ENCODE peak calls at places on chromosomes 12 and 14, in five cellular contexts. C is SK-N-SH, V is GM12878, Z is K562, G is HepG2. S is an unnamed sample.

GRCh38 chr12:63223128-63223527 is 72.1 kb upstream of the AVPR1A start:
- DNase-seq in C (no peak), V (no peak), Z (no peak), G (no peak), S (no peak)

GRCh38 chr14:106665814-106666213 is 1139.4 kb downstream of the TMEM121 start:
- DNase-seq in C (no peak), V (no peak), Z (no peak), G (no peak), S (no peak)

GRCh38 chr12:69843653-69844052 is 18.6 kb downstream of the MYRFL start:
- DNase-seq in C (no peak), V (no peak), Z (no peak), G (no peak), S (no peak)

GRCh38 chr12:52836491-52837175 is 2.5 kb upstream of the KRT79 start:
- DNase-seq in C (no peak), V (no peak), Z (no peak), G (no peak), S (no peak)

GRCh38 chr14:59013672-59014298 is 174.7 kb upstream of the DAAM1 start:
- DNase-seq in C (no peak), V (no peak), Z (no peak), G (peak), S (no peak)

GRCh38 chr12:34311337-34311736 is 289.0 kb downstream of the ALG10 start:
- DNase-seq in C (no peak), V (no peak), Z (no peak), G (no peak), S (no peak)

GRCh38 chr12:129531004-129531403 is 372.8 kb downstream of the TMEM132D start:
- DNase-seq in C (no peak), V (no peak), Z (no peak), G (peak), S (no peak)

GRCh38 chr12:108594960-108595710 is 2.7 kb downstream of the TMEM119 start:
- DNase-seq in C (no peak), V (no peak), Z (no peak), G (no peak), S (no peak)

GRCh38 chr14:56273151-56273550 is 154.9 kb downstream of the PELI2 start:
- DNase-seq in C (no peak), V (no peak), Z (no peak), G (no peak), S (no peak)

GRCh38 chr14:91154851-91155625 is 41.2 kb downstream of the DGLUCY start:
- DNase-seq in C (peak), V (no peak), Z (peak), G (no peak), S (peak)

GRCh38 chr14:57089901-57090300 is 178.8 kb downstream of the EXOC5 start:
- DNase-seq in C (no peak), V (no peak), Z (no peak), G (no peak), S (no peak)

GRCh38 chr14:96086574-96087077 is 47.5 kb downstream of the C14orf132 start:
- DNase-seq in C (no peak), V (no peak), Z (no peak), G (no peak), S (no peak)

GRCh38 chr14:61127099-61127498 is 146.1 kb downstream of the SLC38A6 start:
- DNase-seq in C (no peak), V (no peak), Z (no peak), G (no peak), S (no peak)

GRCh38 chr14:106346084-106346483 is 819.7 kb downstream of the TMEM121 start:
- DNase-seq in C (no peak), V (no peak), Z (no peak), G (no peak), S (no peak)

GRCh38 chr12:117294206-117294605 is 67.2 kb downstream of the NOS1 start:
- DNase-seq in C (no peak), V (no peak), Z (peak), G (no peak), S (no peak)

GRCh38 chr12:91139264-91139663 is 28.0 kb upstream of the LUM start:
- DNase-seq in C (peak), V (no peak), Z (no peak), G (no peak), S (no peak)

GRCh38 chr12:90067791-90068190 is 359.2 kb upstream of the ATP2B1 start:
- DNase-seq in C (no peak), V (no peak), Z (no peak), G (no peak), S (no peak)

GRCh38 chr14:79809849-79810612 is 401.3 kb downstream of the DIO2 start:
- DNase-seq in C (no peak), V (no peak), Z (no peak), G (no peak), S (no peak)

GRCh38 chr12:100566887-100567637 is 6.4 kb upstream of the GAS2L3 start:
- DNase-seq in C (no peak), V (peak), Z (no peak), G (no peak), S (no peak)

GRCh38 chr12:91074068-91074819 is 16.4 kb upstream of the KERA start:
- DNase-seq in C (no peak), V (no peak), Z (no peak), G (no peak), S (no peak)

GRCh38 chr12:32756476-32757158 is 920 bp upstream of the YARS2 start:
- DNase-seq in C (peak), V (no peak), Z (no peak), G (no peak), S (no peak)

DNA sequence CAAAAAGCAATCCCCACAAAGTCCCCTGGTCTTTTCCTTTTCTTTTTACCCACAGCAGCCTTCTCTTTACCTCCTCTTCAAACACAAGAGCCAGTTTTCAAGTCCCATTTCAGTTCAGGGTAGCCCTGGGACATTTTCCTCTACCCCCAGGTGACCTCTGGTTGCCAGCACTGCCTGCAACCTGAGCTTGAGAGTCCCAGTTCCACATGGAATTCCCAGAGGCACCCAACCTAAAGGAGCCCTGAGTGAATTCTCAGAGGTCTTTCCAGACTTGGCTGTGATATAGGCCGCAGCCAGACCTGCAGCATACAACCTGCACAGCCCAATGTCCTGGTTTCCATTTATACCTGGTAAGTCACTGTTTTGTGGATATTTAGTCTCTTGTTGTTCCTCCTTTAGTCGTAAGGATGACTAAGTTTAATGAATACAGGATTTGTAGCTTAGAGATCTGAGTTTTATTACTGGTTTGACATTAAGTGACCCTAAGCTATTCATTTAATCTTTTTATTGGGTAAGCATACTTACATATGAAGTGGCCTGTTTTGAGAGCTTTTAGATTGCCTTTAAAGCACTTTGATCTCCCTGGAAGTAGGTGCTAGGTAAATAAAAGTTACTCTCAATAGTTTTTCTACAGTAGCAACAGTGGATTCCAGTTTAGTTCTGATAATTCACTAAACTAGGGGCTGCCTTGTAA is 159.8 kb downstream of the TGFB3 start:
- DNase-seq in C (no peak), V (no peak), Z (no peak), G (no peak), S (peak)
- TF ChIP-seq ZBTB33 in C (no peak), V (no peak), Z (no peak), G (no peak), S (no peak)

DNA sequence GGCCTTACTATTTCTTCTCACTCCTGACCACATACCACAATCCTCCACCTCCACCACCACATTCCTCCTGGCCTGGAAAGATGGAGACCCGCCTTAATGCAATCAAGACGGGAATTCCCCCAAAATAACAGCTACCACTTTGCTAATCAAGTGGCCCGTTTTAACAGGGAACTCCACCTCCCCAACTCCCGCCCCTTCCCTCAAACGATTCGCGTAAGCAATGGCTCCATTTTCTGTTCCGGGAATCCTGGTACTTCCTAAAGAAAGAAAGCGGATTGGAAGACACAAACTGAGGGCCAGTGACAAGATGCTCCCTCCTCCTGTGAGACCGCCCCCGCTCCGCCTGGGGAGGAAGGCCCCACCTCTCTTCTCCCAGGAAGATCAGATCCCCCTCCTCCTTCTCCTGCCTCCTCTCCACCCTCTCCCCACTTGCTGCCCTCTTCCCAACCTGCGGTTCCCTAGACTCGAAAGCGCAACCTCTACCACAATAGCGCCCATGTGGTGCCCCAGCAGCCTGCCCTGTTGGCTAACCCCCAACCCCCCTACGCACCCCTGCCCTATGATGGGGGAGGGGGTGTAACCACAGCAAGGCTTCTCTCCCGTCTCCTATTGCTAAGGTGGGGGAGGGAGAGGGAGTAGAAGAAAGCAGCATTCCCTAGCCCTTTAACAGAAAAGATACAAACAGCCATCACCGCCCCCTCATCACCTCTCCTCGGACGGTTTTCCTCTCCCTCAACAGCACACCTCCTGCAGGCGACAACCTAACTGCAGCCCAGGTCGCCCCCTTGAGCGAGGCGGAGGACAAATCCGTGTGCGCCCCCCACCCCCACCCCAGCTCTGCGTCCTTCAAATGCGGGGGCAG is 777 bp downstream of the ARF3 start:
- DNase-seq in C (peak), V (peak), Z (peak), G (peak), S (peak)
- TF ChIP-seq CTCF in C (peak), V (no peak), Z (peak), G (no peak), S (no peak)

DNA sequence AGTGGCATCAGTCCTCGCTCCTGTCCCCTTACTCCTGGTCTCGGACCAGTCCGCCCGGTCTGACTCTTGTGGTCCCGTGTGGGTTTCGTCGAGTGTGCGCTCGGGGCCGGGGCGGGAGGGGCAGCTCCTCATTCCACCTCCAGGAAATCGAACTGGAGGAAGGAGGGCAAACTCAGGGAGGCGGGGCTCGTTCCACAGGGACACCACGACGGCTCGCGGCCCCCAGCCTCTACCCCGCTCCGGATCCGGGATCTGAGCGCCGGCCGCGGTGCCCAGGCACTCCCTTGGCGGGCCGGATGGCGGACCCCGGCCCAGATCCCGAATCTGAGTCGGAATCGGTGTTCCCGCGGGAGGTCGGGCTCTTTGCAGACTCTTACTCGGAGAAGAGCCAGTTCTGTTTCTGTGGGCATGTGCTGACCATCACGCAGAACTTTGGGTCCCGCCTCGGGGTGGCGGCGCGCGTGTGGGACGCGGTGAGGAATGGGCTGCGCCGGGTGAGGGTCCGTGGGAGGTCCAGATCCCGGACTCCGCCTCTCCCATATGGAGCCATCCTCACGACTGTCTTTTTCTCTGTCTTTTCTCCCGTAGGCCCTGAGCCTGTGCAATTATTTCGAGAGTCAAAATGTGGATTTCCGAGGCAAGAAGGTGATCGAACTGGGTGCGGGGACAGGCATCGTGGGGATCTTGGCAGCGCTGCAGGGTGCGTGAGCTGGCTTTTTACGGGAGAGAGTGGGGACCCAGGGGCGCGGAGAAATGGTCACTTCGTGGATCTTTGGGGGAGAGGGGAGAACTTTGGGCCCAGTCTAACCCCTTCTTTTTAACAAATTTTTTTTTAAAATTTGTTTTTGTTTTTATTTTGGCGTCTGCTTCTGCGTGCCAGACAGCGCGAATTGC is at the start of gene EEF1AKMT3:
- DNase-seq in C (peak), V (no peak), Z (peak), G (peak), S (no peak)
- TF ChIP-seq MAX in C (no peak), V (no peak), Z (no peak), G (no peak), S (no peak)

GRCh38 chr12:85633491-85633890 is 202.7 kb downstream of the RASSF9 start:
- DNase-seq in C (no peak), V (no peak), Z (no peak), G (no peak), S (no peak)

GRCh38 chr12:85630851-85631250 is 205.4 kb downstream of the RASSF9 start:
- DNase-seq in C (no peak), V (no peak), Z (no peak), G (no peak), S (no peak)

GRCh38 chr12:85626782-85627171 is 209.4 kb downstream of the RASSF9 start:
- DNase-seq in C (no peak), V (no peak), Z (no peak), G (no peak), S (no peak)

GRCh38 chr12:85627584-85627983 is 208.6 kb downstream of the RASSF9 start:
- DNase-seq in C (no peak), V (no peak), Z (no peak), G (no peak), S (no peak)

GRCh38 chr12:85632390-85632789 is 203.8 kb downstream of the RASSF9 start:
- DNase-seq in C (no peak), V (no peak), Z (no peak), G (no peak), S (no peak)
- TF ChIP-seq ZBTB33 in C (no peak), V (no peak), Z (no peak), G (no peak), S (no peak)

GRCh38 chr14:48690349-48690748 is 895.8 kb downstream of the RPS29 start:
- DNase-seq in C (no peak), V (no peak), Z (no peak), G (no peak), S (peak)
- TF ChIP-seq CTCF in C (peak), V (no peak), Z (no peak), G (no peak), S (peak)

GRCh38 chr12:105980048-105980447 is 158.7 kb downstream of the NUAK1 start:
- DNase-seq in C (no peak), V (no peak), Z (no peak), G (no peak), S (no peak)
- TF ChIP-seq MAX in C (no peak), V (no peak), Z (no peak), G (no peak), S (no peak)

GRCh38 chr12:64679487-64679983 is 69.2 kb downstream of the RASSF3 start:
- DNase-seq in C (peak), V (no peak), Z (peak), G (no peak), S (peak)
- TF ChIP-seq ZBTB33 in C (no peak), V (no peak), Z (no peak), G (no peak), S (no peak)

GRCh38 chr14:78700236-78700635 is 530.1 kb downstream of the NRXN3 start:
- DNase-seq in C (no peak), V (no peak), Z (no peak), G (no peak), S (no peak)
- TF ChIP-seq CTCF in C (no peak), V (no peak), Z (no peak), G (no peak), S (peak)

GRCh38 chr12:112798019-112798760 is 6.6 kb downstream of the RPH3A start:
- DNase-seq in C (peak), V (no peak), Z (no peak), G (no peak), S (no peak)
- TF ChIP-seq MAX in C (no peak), V (no peak), Z (no peak), G (no peak), S (no peak)

GRCh38 chr12:6332459-6332858 is 9.4 kb downstream of the TNFRSF1A start:
- DNase-seq in C (no peak), V (no peak), Z (no peak), G (no peak), S (no peak)
- TF ChIP-seq ZBTB33 in C (no peak), V (no peak), Z (no peak), G (no peak), S (no peak)

S was measured in HCT116.